ENCODE peak calls at places on chromosomes 12 and 14, in nine cellular contexts. V is WERI-Rb-1, I is astrocyte, W is body of pancreas, B is endodermal cell, J is stomach, K is colonic mucosa, C is BE2C, X is tibial artery. H is an unnamed sample.
A peak's percentile ranks its signal among the peaks of the same experiment; 100 is the strongest.

GRCh38 chr12:57215668-57216013 is 953 bp upstream of the NXPH4 start:
- DNase-seq in V (peak; percentile 37), I (no peak), W (no peak), B (peak; percentile 79), J (no peak), K (no peak), C (no peak), X (no peak), H (peak; percentile 28)

GRCh38 chr12:26369588-26369987 is 174.2 kb downstream of the SSPN start:
- DNase-seq in V (no peak), I (peak; percentile 89), W (no peak), B (no peak), J (no peak), K (no peak), C (peak; percentile 8), X (no peak), H (peak; percentile 67)

GRCh38 chr14:72715910-72716268 is 178.0 kb downstream of the DPF3 start:
- DNase-seq in V (no peak), I (no peak), W (no peak), B (no peak), J (no peak), K (no peak), C (no peak), X (peak; percentile 66), H (peak; percentile 44)

GRCh38 chr12:63995512-63995911 is 151.0 kb downstream of the SRGAP1 start:
- DNase-seq in V (no peak), I (no peak), W (no peak), B (no peak), J (no peak), K (no peak), C (peak; percentile 47), X (no peak), H (peak; percentile 21)

GRCh38 chr12:108560321-108560721 is 652 bp downstream of the SART3 start:
- DNase-seq in V (no peak), I (peak; percentile 89), W (no peak), B (no peak), J (no peak), K (no peak), C (no peak), X (no peak), H (no peak)

GRCh38 chr12:96195845-96196451 is 1.8 kb downstream of the ELK3 start:
- DNase-seq in V (peak; percentile 71), I (peak; percentile 83), W (no peak), B (peak; percentile 87), J (no peak), K (peak; percentile 38), C (peak; percentile 72), X (no peak), H (peak; percentile 52)

GRCh38 chr14:99684356-99684952 is 356 bp downstream of the CYP46A1 start:
- DNase-seq in V (no peak), I (no peak), W (no peak), B (no peak), J (no peak), K (no peak), C (no peak), X (no peak), H (no peak)

GRCh38 chr12:20493924-20494323 is 125.6 kb downstream of the PDE3A start:
- DNase-seq in V (no peak), I (no peak), W (no peak), B (no peak), J (no peak), K (no peak), C (no peak), X (no peak), H (no peak)

GRCh38 chr14:51490205-51490604 is 161.5 kb upstream of the FRMD6 start:
- DNase-seq in V (no peak), I (peak; percentile 67), W (no peak), B (no peak), J (no peak), K (no peak), C (no peak), X (no peak), H (no peak)

GRCh38 chr12:132786192-132786591 is 24.6 kb upstream of the ANKLE2 start:
- DNase-seq in V (no peak), I (no peak), W (no peak), B (no peak), J (no peak), K (no peak), C (no peak), X (no peak), H (no peak)

GRCh38 chr14:91241848-91242247 is 2.7 kb downstream of the GPR68 start:
- DNase-seq in V (no peak), I (no peak), W (no peak), B (no peak), J (no peak), K (no peak), C (no peak), X (no peak), H (no peak)

GRCh38 chr14:28407931-28408330 is 358.7 kb upstream of the FOXG1 start:
- DNase-seq in V (no peak), I (no peak), W (no peak), B (no peak), J (no peak), K (no peak), C (no peak), X (no peak), H (no peak)

GRCh38 chr12:128613821-128614220 is 209.9 kb downstream of the SLC15A4 start:
- DNase-seq in V (peak; percentile 83), I (no peak), W (no peak), B (peak; percentile 82), J (no peak), K (no peak), C (no peak), X (no peak), H (peak; percentile 37)

GRCh38 chr14:94310248-94310647 is 12.9 kb downstream of the SERPINA6 start:
- DNase-seq in V (no peak), I (no peak), W (no peak), B (no peak), J (no peak), K (peak; percentile 9), C (no peak), X (no peak), H (no peak)

DNA sequence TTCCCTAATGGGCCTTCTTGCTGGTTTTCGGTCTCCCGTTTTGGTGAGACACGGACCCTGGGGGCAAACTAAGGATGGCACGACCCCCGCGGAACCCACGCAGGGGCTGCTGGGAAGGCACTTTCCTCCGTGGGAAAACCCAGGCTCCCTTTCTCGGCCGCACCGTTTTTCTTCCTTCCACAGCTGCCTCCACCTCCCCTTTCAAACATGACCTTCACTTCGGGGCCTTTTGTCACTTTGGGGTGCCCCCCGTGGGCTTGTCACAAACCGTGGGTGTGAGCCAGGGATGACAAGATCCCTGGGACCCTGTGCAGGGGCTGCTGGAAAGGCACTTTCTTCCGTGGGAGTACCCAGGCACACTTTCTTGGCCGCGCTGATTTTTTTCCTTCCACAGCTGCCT is 268.7 kb downstream of the ALG10 start:
- DNase-seq in V (peak; percentile 0), I (no peak), W (no peak), B (peak; percentile 23), J (no peak), K (no peak), C (no peak), X (no peak), H (no peak)
- H3K4me3 ChIP-seq in V (no peak overlapping the region), I (no peak overlapping the region), W (no peak overlapping the region), B (no peak overlapping the region), J (no peak overlapping the region), K (no peak overlapping the region), C (no peak overlapping the region), X (no peak overlapping the region), H (no peak overlapping the region)

DNA sequence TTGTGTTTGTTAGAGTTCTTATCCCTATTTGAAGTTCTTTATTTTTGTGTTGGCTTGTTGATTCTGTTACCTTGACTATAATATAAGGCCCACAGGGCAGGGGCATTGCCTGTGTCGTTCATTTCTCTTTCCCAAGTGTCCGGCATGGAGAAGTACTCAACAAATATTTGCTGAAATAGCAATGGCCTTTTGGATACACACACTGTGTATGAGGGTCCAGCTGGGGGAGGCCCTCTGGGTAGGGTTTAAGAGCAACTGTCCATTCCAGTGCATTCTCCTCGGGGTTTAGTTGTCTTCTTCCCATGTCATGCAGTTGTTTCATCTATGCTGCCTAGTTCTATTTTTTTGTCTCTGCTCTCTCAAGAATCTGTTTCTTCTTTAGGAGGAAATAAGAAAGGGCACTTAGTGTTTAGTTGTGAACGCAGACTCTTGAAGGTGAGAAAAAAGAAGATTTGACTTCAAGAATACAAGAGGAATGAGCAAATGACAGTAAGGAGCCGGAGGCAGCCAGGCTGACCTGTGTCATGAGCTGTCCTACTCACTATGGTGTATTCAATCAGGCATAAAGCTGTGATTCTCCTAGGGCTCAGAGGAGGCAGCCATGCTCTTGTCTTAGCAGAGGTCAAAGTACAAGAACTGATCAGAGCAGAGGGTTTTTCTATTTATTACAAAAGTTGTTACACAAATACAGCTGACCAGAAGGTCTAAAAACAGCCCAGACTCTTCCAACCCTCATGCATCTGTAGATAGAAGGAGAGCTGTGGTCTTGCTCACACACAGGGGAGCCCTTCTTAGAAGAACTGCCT is 10.2 kb downstream of the ERG28 start:
- DNase-seq in V (no peak), I (no peak), W (no peak), B (no peak), J (no peak), K (no peak), C (no peak), X (no peak), H (no peak)
- H3K36me3 ChIP-seq in V (peaks cover 54% of the 10 kb centered on the region), I (peaks cover 30% of the 10 kb centered on the region), W (peaks cover 13% of the 10 kb centered on the region), B (peaks cover 61% of the 10 kb centered on the region), J (peaks cover 58% of the 10 kb centered on the region), K (peaks cover 8% of the 10 kb centered on the region), C (peaks cover 38% of the 10 kb centered on the region), X (peaks cover 48% of the 10 kb centered on the region), H (peaks cover 3% of the 10 kb centered on the region)

GRCh38 chr12:85833558-85833957 is 2.7 kb downstream of the RASSF9 start:
- DNase-seq in V (no peak), I (no peak), W (no peak), B (no peak), J (no peak), K (no peak), C (no peak), X (no peak), H (no peak)
- H3K4me3 ChIP-seq in V (no peak overlapping the region), I (no peak overlapping the region), W (no peak overlapping the region), B (no peak overlapping the region), J (no peak overlapping the region), K (no peak overlapping the region), C (no peak overlapping the region), X (no peak overlapping the region), H (no peak overlapping the region)

GRCh38 chr12:67727652-67728295 is 79.2 kb downstream of the DYRK2 start:
- DNase-seq in V (no peak), I (no peak), W (no peak), B (no peak), J (no peak), K (no peak), C (no peak), X (no peak), H (no peak)

GRCh38 chr12:67732857-67733256 is 84.3 kb downstream of the DYRK2 start:
- DNase-seq in V (no peak), I (no peak), W (no peak), B (no peak), J (no peak), K (no peak), C (no peak), X (no peak), H (no peak)

GRCh38 chr12:67726868-67727267 is 78.3 kb downstream of the DYRK2 start:
- DNase-seq in V (no peak), I (no peak), W (no peak), B (no peak), J (no peak), K (no peak), C (no peak), X (no peak), H (no peak)

DNA sequence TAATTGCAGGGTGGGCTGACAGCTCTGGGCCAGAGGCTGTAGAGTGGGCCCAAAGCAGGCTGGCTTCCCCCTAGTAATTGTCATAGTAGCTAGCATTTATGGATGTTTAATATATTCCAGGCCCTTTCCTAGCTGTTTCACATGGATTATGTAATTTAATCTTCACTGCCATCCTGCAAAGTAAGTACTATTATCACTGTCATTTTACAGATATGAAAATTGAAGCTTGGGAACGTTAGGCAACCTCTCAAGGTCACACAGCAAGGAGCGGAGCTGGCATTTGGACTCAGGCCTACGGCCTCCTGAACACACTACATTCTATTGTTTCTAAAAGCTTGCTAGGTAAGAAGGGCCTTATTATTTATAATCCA is 79.7 kb downstream of the DYRK2 start:
- DNase-seq in V (no peak), I (no peak), W (peak; percentile 45), B (no peak), J (no peak), K (no peak), C (peak; percentile 38), X (no peak), H (no peak)
- H3K36me3 ChIP-seq in V (no peaks in the 10 kb centered on the region), I (no peaks in the 10 kb centered on the region), W (no peaks in the 10 kb centered on the region), B (no peaks in the 10 kb centered on the region), J (no peaks in the 10 kb centered on the region), K (no peaks in the 10 kb centered on the region), C (no peaks in the 10 kb centered on the region), X (no peaks in the 10 kb centered on the region), H (no peaks in the 10 kb centered on the region)

H was measured in MG63.